ENCODE peak calls at places on chromosomes 7 and 10, in eight cellular contexts. Z is left ventricle myocardium inferior, E is HCT116, R is ovary, P is adrenal gland, J is A549, W is uterus, I is heart right ventricle. O is an unnamed sample. For H3K4me1, the result is how much of the 10 kb centered on the place peaks cover.

GRCh38 chr10:97259119-97259518 is 33.3 kb downstream of the ARHGAP19 start:
- DNase-seq in Z (no peak), E (no peak), R (no peak), P (no peak), J (no peak), W (no peak), I (no peak), O (no peak)

GRCh38 chr10:91565241-91565640 is 67.6 kb downstream of the PPP1R3C start:
- DNase-seq in Z (no peak), E (no peak), R (no peak), P (no peak), J (no peak), W (no peak), I (no peak), O (no peak)

GRCh38 chr7:38451840-38452239 is 178.4 kb upstream of the TARP start:
- DNase-seq in Z (no peak), E (peak), R (no peak), P (no peak), J (peak), W (no peak), I (no peak), O (no peak)

GRCh38 chr10:35394934-35395333 is 58.6 kb downstream of the CCNY start:
- DNase-seq in Z (no peak), E (no peak), R (no peak), P (no peak), J (no peak), W (no peak), I (no peak), O (no peak)

GRCh38 chr7:98056580-98056979 is 50.1 kb upstream of the LMTK2 start:
- DNase-seq in Z (no peak), E (no peak), R (no peak), P (no peak), J (no peak), W (no peak), I (no peak), O (no peak)

GRCh38 chr10:129962092-129962494 is 2.0 kb downstream of the EBF3 start:
- DNase-seq in Z (no peak), E (no peak), R (no peak), P (no peak), J (no peak), W (peak), I (no peak), O (no peak)

GRCh38 chr7:155844019-155844453 is 31.8 kb upstream of the SHH start:
- DNase-seq in Z (no peak), E (no peak), R (no peak), P (no peak), J (peak), W (no peak), I (no peak), O (peak)

GRCh38 chr10:54983255-54983654 is 182.2 kb upstream of the PCDH15 start:
- DNase-seq in Z (no peak), E (no peak), R (no peak), P (no peak), J (no peak), W (no peak), I (no peak), O (no peak)

GRCh38 chr7:27176962-27177794 is 3.1 kb upstream of the HOXA10 start:
- DNase-seq in Z (peak), E (no peak), R (no peak), P (peak), J (no peak), W (peak), I (no peak), O (peak)

GRCh38 chr10:43265799-43266721 is 805 bp downstream of the RASGEF1A start:
- DNase-seq in Z (no peak), E (no peak), R (no peak), P (peak), J (peak), W (no peak), I (no peak), O (peak)
- TF ChIP-seq CTCF in Z (peak), E (peak), R (no peak), P (no peak), J (peak), W (no peak), I (peak), O (peak)

GRCh38 chr7:116731737-116732335 is 59.8 kb downstream of the MET start:
- DNase-seq in Z (no peak), E (no peak), R (no peak), P (no peak), J (no peak), W (no peak), I (no peak), O (no peak)
- H3K4me3 ChIP-seq in Z (no peak), E (no peak), R (no peak), P (no peak), J (no peak), W (no peak), I (no peak), O (no peak)

GRCh38 chr7:30917216-30917893 is 5.7 kb downstream of the AQP1 start:
- DNase-seq in Z (no peak), E (no peak), R (no peak), P (no peak), J (no peak), W (no peak), I (no peak), O (peak)

GRCh38 chr7:30915751-30916150 is 4.1 kb downstream of the AQP1 start:
- DNase-seq in Z (no peak), E (no peak), R (no peak), P (no peak), J (no peak), W (no peak), I (no peak), O (peak)

GRCh38 chr7:30916255-30916654 is 4.6 kb downstream of the AQP1 start:
- DNase-seq in Z (no peak), E (no peak), R (no peak), P (no peak), J (no peak), W (no peak), I (no peak), O (no peak)

GRCh38 chr7:30914611-30915601 is 3.3 kb downstream of the AQP1 start:
- DNase-seq in Z (no peak), E (peak), R (no peak), P (no peak), J (peak), W (no peak), I (no peak), O (peak)

DNA sequence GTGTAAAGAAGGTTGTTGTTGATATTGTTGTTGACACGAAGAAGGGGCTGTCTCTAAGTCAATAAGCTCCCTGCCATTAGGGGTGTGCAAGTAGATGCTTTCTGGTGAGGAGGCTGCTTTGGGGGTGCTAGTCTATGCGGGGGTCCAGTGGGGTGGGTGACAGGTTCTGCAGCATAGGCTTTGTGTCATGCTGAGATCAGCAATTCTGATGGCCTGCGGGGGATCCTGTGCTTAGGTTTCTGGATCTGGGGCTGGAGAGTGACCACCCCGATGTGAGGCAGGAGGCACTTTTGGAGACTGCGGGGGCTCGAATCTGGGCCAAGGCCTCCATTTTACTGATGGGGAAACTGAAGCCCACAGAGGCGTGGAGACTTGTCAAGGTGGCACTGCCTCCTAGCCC is 5.1 kb downstream of the AQP1 start:
- DNase-seq in Z (no peak), E (no peak), R (no peak), P (no peak), J (no peak), W (no peak), I (no peak), O (peak)
- H3K4me1 ChIP-seq in Z (half or more), E (under half), R (under half), P (under half), J (under half), W (under half), I (under half), O (under half)

GRCh38 chr10:93096901-93097300 is 23.2 kb downstream of the CYP26A1 start:
- DNase-seq in Z (no peak), E (no peak), R (no peak), P (no peak), J (no peak), W (no peak), I (no peak), O (no peak)

GRCh38 chr10:93091960-93092359 is 18.3 kb downstream of the CYP26A1 start:
- DNase-seq in Z (no peak), E (no peak), R (no peak), P (no peak), J (no peak), W (no peak), I (no peak), O (no peak)

GRCh38 chr10:93097386-93097785 is 23.7 kb downstream of the CYP26A1 start:
- DNase-seq in Z (no peak), E (no peak), R (no peak), P (no peak), J (no peak), W (no peak), I (no peak), O (no peak)

GRCh38 chr10:93098816-93099215 is 25.1 kb downstream of the CYP26A1 start:
- DNase-seq in Z (no peak), E (no peak), R (no peak), P (no peak), J (no peak), W (no peak), I (no peak), O (no peak)

DNA sequence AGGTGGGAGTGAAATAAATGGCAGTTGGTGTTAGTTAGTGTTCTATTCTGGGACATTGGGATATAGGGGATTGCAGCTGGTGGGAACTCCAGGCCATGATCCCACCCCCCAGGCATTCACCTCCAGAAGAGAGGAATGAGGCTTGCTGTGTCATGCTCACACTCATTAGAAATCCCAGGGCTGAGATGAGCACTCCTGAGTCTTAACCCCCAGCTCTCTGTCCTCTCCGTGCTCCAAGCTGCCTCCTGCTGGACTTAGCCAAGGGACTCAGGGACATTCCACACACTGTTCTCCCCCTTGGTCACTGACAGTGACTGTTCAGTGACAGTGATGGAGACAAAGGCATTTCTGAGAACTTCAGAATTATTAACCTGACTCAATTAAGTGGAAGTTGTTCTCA is 21.5 kb downstream of the CYP26A1 start:
- DNase-seq in Z (no peak), E (no peak), R (no peak), P (no peak), J (no peak), W (no peak), I (no peak), O (no peak)
- TF ChIP-seq CTCF in Z (no peak), E (no peak), R (no peak), P (no peak), J (no peak), W (no peak), I (no peak), O (no peak)

GRCh38 chr7:85714182-85714581 is 527.3 kb upstream of the SEMA3D start:
- DNase-seq in Z (no peak), E (no peak), R (no peak), P (no peak), J (no peak), W (no peak), I (no peak), O (no peak)
- H3K4me3 ChIP-seq in Z (no peak), E (no peak), R (no peak), P (no peak), J (no peak), W (no peak), I (no peak), O (no peak)

GRCh38 chr7:7967909-7968543 is 570 bp upstream of the GLCCI1 start:
- DNase-seq in Z (no peak), E (no peak), R (no peak), P (no peak), J (no peak), W (no peak), I (no peak), O (no peak)
- H3K4me1 ChIP-seq in Z (under half), E (under half), R (under half), P (under half), J (under half), W (under half), I (under half), O (under half)

GRCh38 chr10:2619472-2619871 is 447.9 kb upstream of the PFKP start:
- DNase-seq in Z (no peak), E (no peak), R (no peak), P (no peak), J (peak), W (no peak), I (no peak), O (no peak)
- TF ChIP-seq CTCF in Z (no peak), E (no peak), R (no peak), P (no peak), J (peak), W (no peak), I (no peak), O (no peak)

GRCh38 chr10:125159932-125160855 is at the start of gene CTBP2:
- DNase-seq in Z (peak), E (peak), R (peak), P (peak), J (peak), W (peak), I (peak), O (peak)
- H3K4me3 ChIP-seq in Z (peak), E (peak), R (peak), P (peak), J (peak), W (peak), I (peak), O (peak)